ENCODE peak calls at places on chromosome 17, in ten cellular contexts. N, J, V, G, Y, D, Z, C, H and X are unnamed samples. For H3K4me1, the result is how much of the 10 kb centered on the place peaks cover.

GRCh38 chr17:66135896-66136295 is 56.0 kb downstream of the CEP112 start:
- DNase-seq in Y (no peak), V (no peak), H (no peak), G (no peak), D (no peak), C (no peak), Z (no peak), J (no peak), N (no peak), X (no peak)

GRCh38 chr17:58019521-58019920 is 12.5 kb upstream of the SRSF1 start:
- DNase-seq in C (no peak), Y (no peak), V (no peak), J (no peak), H (no peak), Z (no peak), D (no peak), N (no peak), G (no peak), X (no peak)

GRCh38 chr17:80722656-80723055 is 178.0 kb downstream of the RPTOR start:
- DNase-seq in Z (no peak), Y (no peak), D (no peak), C (no peak), G (no peak), J (no peak), H (no peak), V (no peak), N (no peak), X (no peak)

GRCh38 chr17:64382184-64382583 is 8.5 kb downstream of the PECAM1 start:
- DNase-seq in Y (no peak), V (no peak), J (no peak), N (no peak), H (no peak), D (no peak), G (peak), Z (no peak), C (no peak), X (no peak)

GRCh38 chr17:58333396-58334207 is 5.0 kb upstream of the TSPOAP1 start:
- DNase-seq in G (no peak), J (no peak), Z (no peak), C (no peak), V (no peak), Y (no peak), H (no peak), N (no peak), D (no peak), X (no peak)

GRCh38 chr17:61000911-61001310 is 323.3 kb downstream of the BCAS3 start:
- DNase-seq in D (no peak), Z (no peak), N (peak), H (peak), Y (no peak), J (no peak), G (no peak), V (no peak), C (no peak), X (no peak)

GRCh38 chr17:74604200-74604599 is 12.1 kb upstream of the CD300LD start:
- DNase-seq in N (no peak), C (no peak), J (no peak), Z (no peak), D (no peak), Y (no peak), G (no peak), V (no peak), H (no peak), X (no peak)

GRCh38 chr17:76714822-76715461 is 4.2 kb upstream of the MXRA7 start:
- DNase-seq in N (peak), V (no peak), Y (peak), H (no peak), J (peak), C (peak), D (peak), G (peak), Z (no peak), X (no peak)

GRCh38 chr17:6461792-6462524 is 17.7 kb downstream of the PIMREG start:
- DNase-seq in G (no peak), V (no peak), D (no peak), C (no peak), J (no peak), N (peak), Y (no peak), H (peak), Z (no peak), X (no peak)

GRCh38 chr17:74453665-74454196 is 12.7 kb upstream of the CD300A start:
- DNase-seq in J (no peak), V (no peak), Z (no peak), N (no peak), C (no peak), G (peak), H (no peak), D (no peak), Y (no peak), X (no peak)

GRCh38 chr17:51153210-51154072 is at the start of gene NME1:
- DNase-seq in H (peak), C (peak), G (peak), V (peak), J (peak), Z (peak), N (peak), D (peak), Y (peak), X (peak)

GRCh38 chr17:40515011-40515410 is 13.6 kb upstream of the TNS4 start:
- DNase-seq in Z (no peak), G (no peak), D (no peak), H (no peak), J (peak), N (no peak), V (no peak), C (no peak), Y (no peak), X (no peak)

GRCh38 chr17:61133853-61134252 is 265.8 kb upstream of the TBX2 start:
- DNase-seq in H (no peak), D (no peak), V (no peak), G (no peak), N (no peak), C (no peak), Y (no peak), Z (no peak), J (no peak), X (no peak)

GRCh38 chr17:78539771-78540170 is 37.4 kb downstream of the DNAH17 start:
- DNase-seq in Y (no peak), Z (no peak), J (no peak), H (no peak), G (no peak), N (no peak), C (no peak), D (peak), V (no peak), X (no peak)

GRCh38 chr17:51351890-51352289 is 91.5 kb downstream of the UTP18 start:
- DNase-seq in G (peak), C (no peak), H (no peak), D (peak), Y (no peak), J (peak), Z (no peak), N (no peak), V (no peak), X (no peak)

GRCh38 chr17:67194134-67194533 is 50.9 kb downstream of the HELZ start:
- DNase-seq in Z (no peak), Y (no peak), J (no peak), C (no peak), V (no peak), H (no peak), G (no peak), N (peak), D (no peak), X (no peak)

GRCh38 chr17:42522263-42522790 is 13.7 kb upstream of the NAGLU start:
- DNase-seq in J (peak), G (no peak), D (peak), N (no peak), Z (no peak), H (no peak), Y (no peak), C (no peak), V (no peak), X (no peak)

GRCh38 chr17:4633643-4634042 is 7.8 kb downstream of the ALOX15 start:
- DNase-seq in Y (no peak), J (no peak), G (no peak), Z (no peak), D (no peak), V (no peak), H (no peak), N (no peak), C (no peak), X (no peak)

GRCh38 chr17:45410144-45411091 is 22.3 kb downstream of the ARHGAP27 start:
- DNase-seq in G (no peak), D (peak), N (no peak), V (no peak), C (peak), Y (no peak), H (no peak), J (no peak), Z (no peak), X (no peak)

GRCh38 chr17:49958723-49959122 is 10.3 kb upstream of the DLX4 start:
- DNase-seq in D (no peak), Z (no peak), G (no peak), H (no peak), J (no peak), N (no peak), V (no peak), Y (no peak), C (no peak), X (no peak)

GRCh38 chr17:29451338-29451737 is 61.2 kb downstream of the TAOK1 start:
- DNase-seq in C (no peak), G (no peak), H (no peak), D (no peak), Z (no peak), J (no peak), V (no peak), Y (no peak), N (no peak), X (no peak)

GRCh38 chr17:45092932-45093430 is 31.9 kb downstream of the NMT1 start:
- DNase-seq in H (no peak), G (peak), C (no peak), V (peak), Z (no peak), N (no peak), D (peak), Y (peak), J (peak), X (peak)

GRCh38 chr17:80071116-80071980 is 30.0 kb upstream of the GAA start:
- DNase-seq in Y (peak), H (no peak), D (peak), C (no peak), N (no peak), J (peak), G (peak), V (no peak), Z (no peak), X (peak)

GRCh38 chr17:39581071-39581831 is 26.5 kb downstream of the NEUROD2 start:
- DNase-seq in D (no peak), C (no peak), N (no peak), G (no peak), V (no peak), H (no peak), Y (no peak), Z (no peak), J (no peak), X (no peak)

GRCh38 chr17:29115906-29116651 is 64.1 kb downstream of the MYO18A start:
- DNase-seq in D (no peak), C (no peak), J (no peak), G (no peak), Z (no peak), N (peak), H (peak), V (peak), Y (no peak), X (no peak)

GRCh38 chr17:14813649-14814048 is 451.5 kb downstream of the PMP22 start:
- DNase-seq in G (no peak), Y (no peak), C (no peak), Z (no peak), V (no peak), J (no peak), N (peak), H (peak), D (no peak), X (no peak)

GRCh38 chr17:78785663-78786057 is 3.6 kb upstream of the CYTH1 start:
- DNase-seq in G (peak), J (no peak), H (no peak), Z (no peak), C (no peak), V (no peak), D (no peak), N (peak), Y (no peak), X (no peak)

GRCh38 chr17:79785017-79785899 is 7.3 kb downstream of the CBX2 start:
- DNase-seq in H (no peak), Z (no peak), V (no peak), C (no peak), Y (no peak), D (no peak), J (peak), N (no peak), G (no peak), X (no peak)

GRCh38 chr17:14205992-14206461 is 30.6 kb downstream of the CDRT15 start:
- DNase-seq in N (peak), G (no peak), Z (no peak), V (peak), C (peak), Y (peak), H (no peak), J (no peak), D (peak), X (no peak)

GRCh38 chr17:59357929-59358328 is 26.5 kb downstream of the YPEL2 start:
- DNase-seq in H (no peak), C (no peak), J (no peak), N (no peak), Z (no peak), G (no peak), D (no peak), V (peak), Y (no peak), X (no peak)

GRCh38 chr17:12613566-12613965 is 52.1 kb upstream of the MYOCD start:
- DNase-seq in V (no peak), H (no peak), Z (no peak), J (no peak), G (no peak), N (peak), D (no peak), C (no peak), Y (no peak), X (no peak)

GRCh38 chr17:78993241-78993956 is 13.7 kb upstream of the LGALS3BP start:
- DNase-seq in H (no peak), N (peak), J (peak), Y (no peak), Z (no peak), G (peak), V (no peak), D (peak), C (peak), X (peak)

GRCh38 chr17:42868338-42868737 is 17.3 kb downstream of the AOC3 start:
- DNase-seq in Y (no peak), H (no peak), Z (no peak), J (no peak), C (no peak), G (no peak), V (no peak), D (no peak), N (no peak), X (no peak)

GRCh38 chr17:15917021-15917438 is 27.9 kb upstream of the ADORA2B start:
- DNase-seq in Y (no peak), C (no peak), Z (no peak), N (no peak), V (no peak), D (no peak), G (no peak), H (no peak), J (no peak), X (no peak)

GRCh38 chr17:79792984-79793923 is 3.6 kb downstream of the CBX8 start:
- DNase-seq in Y (peak), C (no peak), N (peak), J (no peak), V (no peak), H (no peak), D (peak), G (peak), Z (no peak), X (no peak)

GRCh38 chr17:17043668-17044226 is 1.5 kb downstream of the MPRIP start:
- DNase-seq in Z (no peak), V (peak), C (no peak), Y (no peak), H (no peak), D (peak), G (peak), J (peak), N (peak), X (no peak)

GRCh38 chr17:8470447-8471047 is 34.9 kb downstream of the NDEL1 start:
- DNase-seq in Y (peak), V (no peak), H (no peak), G (peak), J (peak), Z (no peak), N (no peak), C (no peak), D (peak), X (no peak)
- H3K4me3 ChIP-seq in Y (peak), V (no peak), H (no peak), G (no peak), J (no peak), Z (no peak), N (no peak), C (no peak), D (no peak), X (no peak)

GRCh38 chr17:34153988-34154387 is 101.1 kb upstream of the CCL2 start:
- DNase-seq in Z (no peak), Y (no peak), J (no peak), C (no peak), G (no peak), V (no peak), H (no peak), D (no peak), N (no peak), X (no peak)
- H3K4me1 ChIP-seq in Z (under half), Y (under half), J (under half), C (under half), G (under half), V (under half), H (under half), D (under half), N (half or more), X (under half)

DNA sequence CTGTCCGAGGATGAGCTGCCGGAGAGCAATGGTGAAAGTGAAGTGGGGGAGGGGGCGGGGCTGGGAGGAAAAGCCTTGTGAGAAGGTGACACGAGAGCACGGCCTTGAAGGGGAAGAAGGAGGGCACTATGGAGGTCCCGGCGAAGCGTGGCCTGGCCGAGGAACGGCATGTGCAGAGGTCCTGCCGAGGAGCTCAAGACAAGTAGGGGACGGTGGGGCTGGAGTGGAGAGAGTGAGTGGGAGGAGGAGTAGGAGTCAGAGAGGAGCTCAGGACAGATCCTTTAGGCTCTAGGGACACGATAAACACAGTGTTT is 5.9 kb upstream of the SERPINF1 start:
- DNase-seq in H (no peak), G (no peak), V (no peak), C (no peak), D (no peak), Z (no peak), N (no peak), Y (no peak), J (no peak), X (no peak)
- H3K4me3 ChIP-seq in H (no peak), G (no peak), V (no peak), C (no peak), D (no peak), Z (no peak), N (no peak), Y (no peak), J (no peak), X (no peak)

GRCh38 chr17:1494736-1495253 is 2.3 kb upstream of the MYO1C start:
- DNase-seq in G (no peak), Y (no peak), C (no peak), Z (no peak), D (no peak), J (no peak), V (peak), N (no peak), H (no peak), X (no peak)
- H3K4me1 ChIP-seq in G (half or more), Y (half or more), C (under half), Z (under half), D (under half), J (under half), V (under half), N (under half), H (under half), X (under half)

GRCh38 chr17:48542956-48543853 is 1.7 kb downstream of the HOXB2 start:
- DNase-seq in G (no peak), H (no peak), D (peak), N (peak), C (peak), Z (no peak), Y (peak), V (no peak), J (no peak), X (no peak)

GRCh38 chr17:48543854-48544355 is 1.0 kb downstream of the HOXB2 start:
- DNase-seq in Z (no peak), Y (no peak), H (no peak), C (no peak), V (no peak), D (peak), G (no peak), J (no peak), N (no peak), X (no peak)

GRCh38 chr17:48545022-48545376 is at the start of gene HOXB2:
- DNase-seq in Z (no peak), H (no peak), C (no peak), J (no peak), V (no peak), D (peak), N (peak), Y (no peak), G (no peak), X (no peak)

GRCh38 chr17:48545539-48545938 is 630 bp upstream of the HOXB2 start:
- DNase-seq in J (no peak), Z (no peak), G (no peak), V (no peak), H (no peak), C (no peak), D (no peak), Y (no peak), N (no peak), X (no peak)

DNA sequence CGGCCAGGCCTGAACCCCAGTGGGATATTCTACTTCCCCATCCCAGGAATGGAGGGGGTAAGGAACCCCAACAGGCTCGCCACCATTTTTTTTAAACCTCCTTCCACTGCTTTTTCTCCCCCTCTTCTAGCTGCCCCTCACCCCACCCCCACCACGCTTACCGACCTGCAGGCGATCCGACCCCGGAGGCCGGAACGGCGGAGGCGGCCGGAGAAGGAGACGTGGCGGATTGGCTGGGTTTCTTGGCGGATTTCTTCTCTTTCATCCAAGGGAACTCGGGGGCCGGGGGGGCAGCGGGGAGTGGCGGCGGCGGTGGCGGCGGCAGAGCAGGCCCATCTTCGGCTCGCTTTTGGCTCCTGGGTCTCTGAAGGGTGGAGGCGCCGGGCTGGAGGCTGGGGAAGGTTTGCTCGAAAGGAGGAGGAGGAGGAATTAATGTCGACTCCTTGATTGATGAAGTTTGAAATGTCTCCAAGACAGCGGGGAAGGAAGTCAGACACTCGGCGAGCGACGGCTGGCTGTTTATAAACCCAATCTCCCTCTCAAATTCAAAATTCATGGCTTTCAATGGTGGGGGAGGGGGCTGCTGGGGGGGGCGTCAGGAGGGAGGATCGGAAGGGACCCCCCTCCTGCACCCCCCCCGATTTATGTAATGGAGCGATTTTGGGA is 420 bp downstream of the HOXB2 start:
- DNase-seq in G (peak), D (peak), V (no peak), C (no peak), N (peak), H (no peak), Z (no peak), Y (peak), J (peak), X (peak)
- H3K4me3 ChIP-seq in G (peak), D (peak), V (no peak), C (peak), N (peak), H (peak), Z (peak), Y (peak), J (peak), X (peak)

DNA sequence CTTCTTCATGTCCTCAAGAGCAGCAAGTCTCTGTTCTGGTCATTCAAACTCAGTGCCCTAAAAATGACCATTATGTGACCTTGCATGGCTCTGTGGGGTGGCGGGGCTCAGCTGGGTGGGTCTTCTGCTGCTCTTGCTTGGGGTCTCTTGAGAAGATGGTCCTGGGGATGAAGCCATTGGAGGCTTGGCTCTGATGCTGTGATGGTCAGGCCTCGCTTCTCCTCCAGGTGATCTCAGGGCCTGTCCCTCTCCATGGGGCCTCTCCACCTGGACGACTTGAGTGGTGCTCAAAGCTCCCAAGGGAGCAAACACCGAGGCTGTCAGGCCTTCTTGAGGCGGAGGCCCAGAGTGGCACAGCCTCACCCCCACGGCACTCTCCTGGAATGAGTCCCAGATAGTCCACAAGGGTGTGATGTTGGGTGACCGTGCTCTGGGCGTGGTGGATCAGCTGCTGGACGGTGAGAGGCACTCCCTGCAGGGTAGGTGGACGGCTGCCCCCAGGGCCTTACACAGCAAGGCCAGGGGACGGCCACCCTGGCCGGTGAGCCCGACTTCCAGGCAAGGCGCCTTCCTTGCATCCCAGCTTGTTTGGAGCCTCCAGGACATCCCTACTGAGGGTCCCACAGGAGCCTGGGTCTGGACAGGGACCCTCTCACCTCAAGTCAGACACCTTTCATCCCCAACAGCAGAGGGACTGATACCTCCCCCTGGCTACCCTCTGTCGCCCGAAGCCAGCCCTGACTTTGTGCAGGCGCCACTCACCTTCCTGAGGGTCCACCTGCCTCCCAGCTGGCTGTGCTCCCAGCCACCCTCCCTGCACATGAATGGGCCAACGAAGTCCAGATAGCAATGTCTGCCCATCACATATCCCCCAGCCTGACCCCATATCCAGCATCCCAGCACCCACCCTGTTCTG is 48.7 kb downstream of the USP22 start:
- DNase-seq in H (no peak), G (peak), N (no peak), Y (no peak), Z (no peak), D (no peak), J (no peak), C (no peak), V (no peak), X (peak)
- H3K4me1 ChIP-seq in H (under half), G (under half), N (under half), Y (under half), Z (under half), D (under half), J (under half), C (under half), V (under half), X (under half)